ENCODE peak calls at places on chromosomes 5 and 9, in nine cellular contexts. S, V, F, U, Z, B, N, M and L are unnamed samples.

GRCh38 chr5:148401604-148402003 is 17.8 kb downstream of the FBXO38 start:
- DNase-seq in M (peak; percentile 89), V (no peak), Z (no peak), N (peak; percentile 47), U (no peak), F (no peak), B (no peak), S (no peak), L (no peak)

GRCh38 chr5:166369817-166370216 is 1921.6 kb upstream of the WWC1 start:
- DNase-seq in B (no peak), S (no peak), Z (no peak), U (no peak), F (no peak), M (no peak), V (no peak), N (no peak), L (no peak)

GRCh38 chr5:150176745-150177485 is 10.3 kb downstream of the CDX1 start:
- DNase-seq in F (no peak), Z (no peak), V (no peak), N (no peak), U (no peak), S (peak; percentile 38), B (no peak), M (no peak), L (no peak)

GRCh38 chr9:110578575-110578895 is 1.0 kb downstream of the SVEP1 start:
- DNase-seq in N (no peak), U (no peak), Z (no peak), B (no peak), S (no peak), F (no peak), M (no peak), V (peak; percentile 58), L (no peak)

GRCh38 chr5:33008751-33009418 is 297.8 kb downstream of the NPR3 start:
- DNase-seq in V (peak; percentile 70), U (no peak), B (peak; percentile 66), S (no peak), M (no peak), Z (no peak), F (no peak), N (no peak), L (no peak)

GRCh38 chr5:620586-621180 is 8.5 kb downstream of the CEP72 start:
- DNase-seq in U (peak; percentile 17), M (no peak), B (no peak), S (no peak), Z (no peak), N (no peak), V (no peak), F (no peak), L (no peak)

GRCh38 chr5:16179936-16180788 is 571 bp upstream of the MARCHF11 start:
- DNase-seq in Z (no peak), F (no peak), N (no peak), V (no peak), M (no peak), U (no peak), B (peak; percentile 6), S (no peak), L (no peak)

GRCh38 chr5:52772668-52773067 is 15.0 kb upstream of the ITGA1 start:
- DNase-seq in M (no peak), U (no peak), N (no peak), V (no peak), F (no peak), B (no peak), Z (no peak), S (no peak), L (no peak)

GRCh38 chr5:143605403-143606005 is 202.0 kb upstream of the NR3C1 start:
- DNase-seq in S (no peak), N (peak; percentile 43), U (no peak), V (no peak), B (no peak), Z (no peak), F (no peak), M (no peak), L (no peak)

GRCh38 chr5:17172801-17173200 is 44.6 kb upstream of the BASP1 start:
- DNase-seq in M (peak; percentile 71), U (no peak), Z (no peak), V (no peak), N (no peak), F (no peak), B (no peak), S (no peak), L (no peak)

GRCh38 chr5:126100767-126101166 is 322.4 kb upstream of the GRAMD2B start:
- DNase-seq in Z (no peak), U (no peak), N (peak; percentile 28), F (no peak), M (peak; percentile 13), S (no peak), V (no peak), B (no peak), L (no peak)
- TF ChIP-seq CTCF in Z (peak; percentile 50), U (no peak), N (peak; percentile 52), F (peak; percentile 24), M (no peak), S (peak; percentile 49), V (no peak), B (peak; percentile 18), L (no peak)

GRCh38 chr9:76756273-76756650 is 8.0 kb upstream of the PCA3 start:
- DNase-seq in U (peak; percentile 53), N (peak; percentile 46), V (peak; percentile 48), F (no peak), B (peak; percentile 50), Z (peak; percentile 20), M (no peak), S (no peak), L (no peak)
- TF ChIP-seq CTCF in U (no peak), N (peak; percentile 14), V (no peak), F (peak; percentile 17), B (peak; percentile 30), Z (peak; percentile 13), M (no peak), S (peak; percentile 21), L (no peak)

GRCh38 chr5:1762878-1763547 is 36.6 kb downstream of the MRPL36 start:
- DNase-seq in S (no peak), B (no peak), N (no peak), U (no peak), F (peak; percentile 3), Z (no peak), M (no peak), V (no peak), L (no peak)

GRCh38 chr5:1764606-1764960 is 35.1 kb downstream of the MRPL36 start:
- DNase-seq in V (no peak), F (no peak), U (no peak), Z (no peak), N (no peak), B (no peak), S (no peak), M (no peak), L (no peak)

GRCh38 chr5:1765141-1765879 is 34.3 kb downstream of the MRPL36 start:
- DNase-seq in S (no peak), F (no peak), Z (no peak), V (no peak), M (no peak), B (no peak), U (no peak), N (no peak), L (no peak)

GRCh38 chr5:1763548-1763911 is 36.1 kb downstream of the MRPL36 start:
- DNase-seq in B (peak; percentile 48), N (peak; percentile 81), M (peak; percentile 65), U (no peak), S (peak; percentile 37), V (peak; percentile 71), F (no peak), Z (peak; percentile 53), L (no peak)

DNA sequence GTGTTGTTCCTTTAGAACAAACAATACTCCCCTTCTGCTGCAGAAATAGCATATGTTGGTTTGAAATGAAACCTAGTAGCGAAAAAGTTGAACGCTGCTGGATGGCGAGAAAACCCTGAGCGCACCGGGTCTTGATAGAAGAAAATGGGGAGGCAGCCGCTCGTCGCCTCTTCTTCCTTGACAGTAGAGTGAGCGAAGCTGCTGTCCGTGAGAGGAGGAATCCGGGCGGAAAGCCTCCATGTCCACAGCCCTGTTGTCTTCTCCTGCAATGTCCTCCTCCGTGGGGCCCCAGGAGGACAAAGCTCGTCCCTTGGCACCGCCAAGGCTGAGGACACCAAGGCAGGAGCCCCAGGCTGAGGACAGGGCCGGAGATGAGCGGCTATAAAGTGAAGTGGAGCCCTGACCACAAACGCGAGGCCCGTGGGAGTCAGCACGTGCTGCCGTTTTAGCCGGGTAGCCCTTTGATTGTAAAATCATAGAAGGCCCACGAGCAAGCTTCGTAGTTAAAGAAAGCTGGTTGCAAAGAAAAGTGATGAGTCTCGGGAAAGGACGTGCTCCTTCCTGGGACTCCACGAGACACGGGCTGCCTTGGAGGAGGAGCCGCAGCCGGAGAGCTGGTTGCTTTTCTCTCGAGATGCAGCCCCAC is 35.6 kb downstream of the MRPL36 start:
- DNase-seq in F (no peak), S (no peak), N (no peak), V (no peak), M (no peak), B (no peak), Z (no peak), U (no peak), L (no peak)
- TF ChIP-seq CTCF in F (no peak), S (no peak), N (no peak), V (no peak), M (no peak), B (no peak), Z (no peak), U (no peak), L (no peak)

GRCh38 chr9:5870020-5870339 is 20.7 kb upstream of the MLANA start:
- DNase-seq in S (no peak), M (no peak), Z (no peak), F (no peak), B (no peak), V (no peak), N (no peak), U (no peak), L (no peak)

GRCh38 chr9:5870691-5871090 is 20.0 kb upstream of the MLANA start:
- DNase-seq in F (no peak), S (no peak), N (no peak), V (peak; percentile 26), U (no peak), Z (no peak), B (no peak), M (peak; percentile 42), L (no peak)

GRCh38 chr9:5871785-5872184 is 18.9 kb upstream of the MLANA start:
- DNase-seq in S (no peak), V (no peak), U (no peak), M (peak; percentile 17), Z (no peak), N (no peak), B (no peak), F (no peak), L (no peak)

GRCh38 chr9:5868235-5868634 is 22.5 kb upstream of the MLANA start:
- DNase-seq in N (no peak), U (no peak), F (no peak), B (no peak), V (no peak), S (no peak), M (no peak), Z (no peak), L (no peak)

DNA sequence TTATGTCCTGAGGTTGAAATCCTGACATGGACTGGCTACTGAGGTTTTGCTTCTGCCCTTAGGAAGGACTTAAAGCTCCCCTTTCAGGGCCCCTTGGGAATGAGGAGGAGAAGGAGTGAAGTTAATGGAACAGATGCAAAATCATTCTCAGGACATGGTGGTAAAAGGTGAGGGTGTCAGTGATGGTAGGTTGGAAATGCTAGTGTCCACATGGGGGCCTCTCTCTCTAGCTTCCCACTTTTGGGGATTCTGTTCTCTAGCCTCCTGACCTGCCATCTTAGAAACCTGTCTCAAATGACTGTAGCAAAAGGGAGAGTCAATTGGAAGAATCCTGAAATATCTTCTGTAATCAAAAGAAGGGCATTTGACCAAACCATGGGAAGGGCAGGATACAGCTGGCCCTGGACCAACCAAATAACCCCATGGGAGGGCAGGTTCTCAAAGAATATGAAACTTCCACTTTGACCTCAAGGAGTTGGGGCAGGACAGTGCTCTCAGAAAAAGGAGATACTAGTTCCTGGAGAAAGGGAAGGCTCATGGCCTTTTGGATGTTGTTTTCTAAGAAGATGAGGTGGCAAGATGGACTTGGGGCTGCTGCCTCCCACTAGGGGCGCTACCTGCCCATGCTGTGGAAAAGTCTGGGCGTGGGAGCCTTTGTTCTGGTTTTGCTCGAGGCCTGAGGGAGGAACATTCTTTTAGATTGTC is 21.2 kb upstream of the MLANA start:
- DNase-seq in M (no peak), U (no peak), F (no peak), V (peak; percentile 46), B (no peak), N (peak; percentile 17), Z (no peak), S (no peak), L (no peak)
- TF ChIP-seq CTCF in M (no peak), U (peak; percentile 9), F (peak; percentile 37), V (peak; percentile 41), B (peak; percentile 20), N (peak; percentile 43), Z (peak; percentile 59), S (peak; percentile 36), L (no peak)